ENCODE peak calls at places on chromosomes 2 and 18, in nine cellular contexts. One of them, this sample, is unnamed.

GRCh38 chr2:157487271-157487610 is 43.4 kb upstream of the CYTIP start:
- DNase-seq in activated effector memory CD4-positive, alpha-beta T cell treated with anti-CD3 and anti-CD28 coated beads, Interleukin-2, amount 50 U/mL, for 16 hours: no peak
- DNase-seq in HTR-8/SVneo: no peak
- DNase-seq in T47D: no peak
- DNase-seq in activated CD4-positive, CD25-positive, alpha-beta regulatory T cell treated with anti-CD3 and anti-CD28 coated beads, Interleukin-2, amount 50 U/mL, for 16 hours: no peak
- DNase-seq in stimulated activated naive CD4-positive, alpha-beta T cell: no peak
- DNase-seq in islet precursor cell: no peak
- DNase-seq in Right ventricle myocardium inferior: no peak
- DNase-seq in fibroblast of mammary gland: no peak
- DNase-seq in this sample: no peak

GRCh38 chr2:170217778-170218251 is 39.9 kb downstream of the MYO3B start:
- DNase-seq in islet precursor cell: no peak
- DNase-seq in activated effector memory CD4-positive, alpha-beta T cell treated with anti-CD3 and anti-CD28 coated beads, Interleukin-2, amount 50 U/mL, for 16 hours: no peak
- DNase-seq in HTR-8/SVneo: no peak
- DNase-seq in fibroblast of mammary gland: peak; percentile 84
- DNase-seq in Right ventricle myocardium inferior: no peak
- DNase-seq in activated CD4-positive, CD25-positive, alpha-beta regulatory T cell treated with anti-CD3 and anti-CD28 coated beads, Interleukin-2, amount 50 U/mL, for 16 hours: no peak
- DNase-seq in T47D: no peak
- DNase-seq in stimulated activated naive CD4-positive, alpha-beta T cell: no peak
- DNase-seq in this sample: no peak

GRCh38 chr18:48539406-48540328 is 836 bp downstream of the CTIF start:
- DNase-seq in stimulated activated naive CD4-positive, alpha-beta T cell: peak; percentile 26
- DNase-seq in activated effector memory CD4-positive, alpha-beta T cell treated with anti-CD3 and anti-CD28 coated beads, Interleukin-2, amount 50 U/mL, for 16 hours: peak; percentile 70
- DNase-seq in activated CD4-positive, CD25-positive, alpha-beta regulatory T cell treated with anti-CD3 and anti-CD28 coated beads, Interleukin-2, amount 50 U/mL, for 16 hours: no peak
- DNase-seq in Right ventricle myocardium inferior: peak; percentile 83
- DNase-seq in fibroblast of mammary gland: peak; percentile 55
- DNase-seq in HTR-8/SVneo: no peak
- DNase-seq in T47D: no peak
- DNase-seq in islet precursor cell: peak; percentile 75
- DNase-seq in this sample: peak; percentile 59

GRCh38 chr18:49612515-49613033 is 50.7 kb downstream of the LIPG start:
- DNase-seq in activated effector memory CD4-positive, alpha-beta T cell treated with anti-CD3 and anti-CD28 coated beads, Interleukin-2, amount 50 U/mL, for 16 hours: no peak
- DNase-seq in T47D: no peak
- DNase-seq in Right ventricle myocardium inferior: no peak
- DNase-seq in islet precursor cell: peak; percentile 77
- DNase-seq in activated CD4-positive, CD25-positive, alpha-beta regulatory T cell treated with anti-CD3 and anti-CD28 coated beads, Interleukin-2, amount 50 U/mL, for 16 hours: no peak
- DNase-seq in stimulated activated naive CD4-positive, alpha-beta T cell: no peak
- DNase-seq in fibroblast of mammary gland: no peak
- DNase-seq in HTR-8/SVneo: no peak
- DNase-seq in this sample: no peak

GRCh38 chr2:191347154-191347553 is 102.0 kb downstream of the MYO1B start:
- DNase-seq in Right ventricle myocardium inferior: no peak
- DNase-seq in activated CD4-positive, CD25-positive, alpha-beta regulatory T cell treated with anti-CD3 and anti-CD28 coated beads, Interleukin-2, amount 50 U/mL, for 16 hours: no peak
- DNase-seq in islet precursor cell: no peak
- DNase-seq in fibroblast of mammary gland: no peak
- DNase-seq in HTR-8/SVneo: no peak
- DNase-seq in stimulated activated naive CD4-positive, alpha-beta T cell: no peak
- DNase-seq in activated effector memory CD4-positive, alpha-beta T cell treated with anti-CD3 and anti-CD28 coated beads, Interleukin-2, amount 50 U/mL, for 16 hours: no peak
- DNase-seq in T47D: no peak
- DNase-seq in this sample: no peak

GRCh38 chr18:5975111-5975622 is 79.8 kb upstream of the TMEM200C start:
- DNase-seq in activated CD4-positive, CD25-positive, alpha-beta regulatory T cell treated with anti-CD3 and anti-CD28 coated beads, Interleukin-2, amount 50 U/mL, for 16 hours: no peak
- DNase-seq in islet precursor cell: peak; percentile 24
- DNase-seq in HTR-8/SVneo: no peak
- DNase-seq in stimulated activated naive CD4-positive, alpha-beta T cell: no peak
- DNase-seq in fibroblast of mammary gland: peak; percentile 81
- DNase-seq in Right ventricle myocardium inferior: no peak
- DNase-seq in T47D: no peak
- DNase-seq in activated effector memory CD4-positive, alpha-beta T cell treated with anti-CD3 and anti-CD28 coated beads, Interleukin-2, amount 50 U/mL, for 16 hours: no peak
- DNase-seq in this sample: no peak

GRCh38 chr18:45357681-45358470 is 257.4 kb upstream of the SLC14A2 start:
- DNase-seq in activated CD4-positive, CD25-positive, alpha-beta regulatory T cell treated with anti-CD3 and anti-CD28 coated beads, Interleukin-2, amount 50 U/mL, for 16 hours: no peak
- DNase-seq in islet precursor cell: no peak
- DNase-seq in stimulated activated naive CD4-positive, alpha-beta T cell: no peak
- DNase-seq in fibroblast of mammary gland: peak; percentile 75
- DNase-seq in activated effector memory CD4-positive, alpha-beta T cell treated with anti-CD3 and anti-CD28 coated beads, Interleukin-2, amount 50 U/mL, for 16 hours: no peak
- DNase-seq in HTR-8/SVneo: no peak
- DNase-seq in T47D: no peak
- DNase-seq in Right ventricle myocardium inferior: no peak
- DNase-seq in this sample: no peak

GRCh38 chr2:186992597-186992996 is 143.6 kb upstream of the ZSWIM2 start:
- DNase-seq in activated CD4-positive, CD25-positive, alpha-beta regulatory T cell treated with anti-CD3 and anti-CD28 coated beads, Interleukin-2, amount 50 U/mL, for 16 hours: no peak
- DNase-seq in T47D: no peak
- DNase-seq in stimulated activated naive CD4-positive, alpha-beta T cell: no peak
- DNase-seq in activated effector memory CD4-positive, alpha-beta T cell treated with anti-CD3 and anti-CD28 coated beads, Interleukin-2, amount 50 U/mL, for 16 hours: no peak
- DNase-seq in HTR-8/SVneo: no peak
- DNase-seq in fibroblast of mammary gland: no peak
- DNase-seq in islet precursor cell: no peak
- DNase-seq in Right ventricle myocardium inferior: no peak
- DNase-seq in this sample: no peak

GRCh38 chr2:160408205-160408561 is 85.4 kb downstream of the RBMS1 start:
- DNase-seq in stimulated activated naive CD4-positive, alpha-beta T cell: no peak
- DNase-seq in fibroblast of mammary gland: no peak
- DNase-seq in activated effector memory CD4-positive, alpha-beta T cell treated with anti-CD3 and anti-CD28 coated beads, Interleukin-2, amount 50 U/mL, for 16 hours: no peak
- DNase-seq in islet precursor cell: no peak
- DNase-seq in HTR-8/SVneo: no peak
- DNase-seq in T47D: no peak
- DNase-seq in activated CD4-positive, CD25-positive, alpha-beta regulatory T cell treated with anti-CD3 and anti-CD28 coated beads, Interleukin-2, amount 50 U/mL, for 16 hours: no peak
- DNase-seq in Right ventricle myocardium inferior: no peak
- DNase-seq in this sample: peak; percentile 69

GRCh38 chr2:156125018-156125417 is 207.5 kb downstream of the NR4A2 start:
- DNase-seq in activated effector memory CD4-positive, alpha-beta T cell treated with anti-CD3 and anti-CD28 coated beads, Interleukin-2, amount 50 U/mL, for 16 hours: no peak
- DNase-seq in stimulated activated naive CD4-positive, alpha-beta T cell: no peak
- DNase-seq in Right ventricle myocardium inferior: no peak
- DNase-seq in activated CD4-positive, CD25-positive, alpha-beta regulatory T cell treated with anti-CD3 and anti-CD28 coated beads, Interleukin-2, amount 50 U/mL, for 16 hours: no peak
- DNase-seq in HTR-8/SVneo: no peak
- DNase-seq in T47D: no peak
- DNase-seq in fibroblast of mammary gland: no peak
- DNase-seq in islet precursor cell: no peak
- DNase-seq in this sample: no peak

GRCh38 chr2:127635380-127636237 is 10.3 kb upstream of the GPR17 start:
- DNase-seq in fibroblast of mammary gland: no peak
- DNase-seq in Right ventricle myocardium inferior: no peak
- DNase-seq in T47D: no peak
- DNase-seq in stimulated activated naive CD4-positive, alpha-beta T cell: no peak
- DNase-seq in activated CD4-positive, CD25-positive, alpha-beta regulatory T cell treated with anti-CD3 and anti-CD28 coated beads, Interleukin-2, amount 50 U/mL, for 16 hours: no peak
- DNase-seq in islet precursor cell: no peak
- DNase-seq in activated effector memory CD4-positive, alpha-beta T cell treated with anti-CD3 and anti-CD28 coated beads, Interleukin-2, amount 50 U/mL, for 16 hours: no peak
- DNase-seq in HTR-8/SVneo: no peak
- DNase-seq in this sample: no peak

GRCh38 chr2:100013892-100014677 is 128.3 kb downstream of the AFF3 start:
- DNase-seq in activated CD4-positive, CD25-positive, alpha-beta regulatory T cell treated with anti-CD3 and anti-CD28 coated beads, Interleukin-2, amount 50 U/mL, for 16 hours: no peak
- DNase-seq in T47D: peak; percentile 50
- DNase-seq in Right ventricle myocardium inferior: no peak
- DNase-seq in HTR-8/SVneo: peak; percentile 75
- DNase-seq in fibroblast of mammary gland: peak; percentile 92
- DNase-seq in activated effector memory CD4-positive, alpha-beta T cell treated with anti-CD3 and anti-CD28 coated beads, Interleukin-2, amount 50 U/mL, for 16 hours: no peak
- DNase-seq in stimulated activated naive CD4-positive, alpha-beta T cell: no peak
- DNase-seq in islet precursor cell: peak; percentile 95
- DNase-seq in this sample: peak; percentile 49

GRCh38 chr2:82790277-82791021 is 1668.6 kb downstream of the SUCLG1 start:
- DNase-seq in islet precursor cell: no peak
- DNase-seq in T47D: peak; percentile 8
- DNase-seq in activated CD4-positive, CD25-positive, alpha-beta regulatory T cell treated with anti-CD3 and anti-CD28 coated beads, Interleukin-2, amount 50 U/mL, for 16 hours: no peak
- DNase-seq in activated effector memory CD4-positive, alpha-beta T cell treated with anti-CD3 and anti-CD28 coated beads, Interleukin-2, amount 50 U/mL, for 16 hours: no peak
- DNase-seq in stimulated activated naive CD4-positive, alpha-beta T cell: no peak
- DNase-seq in Right ventricle myocardium inferior: peak; percentile 32
- DNase-seq in fibroblast of mammary gland: no peak
- DNase-seq in HTR-8/SVneo: no peak
- DNase-seq in this sample: peak; percentile 80